ENCODE peak calls at places on chromosomes 4 and X, in eight cellular contexts. One of them, this sample, is unnamed.
A peak's percentile ranks its signal among the peaks of the same experiment; 100 is the strongest.

GRCh38 chr4:40417941-40418340 is 82.8 kb downstream of the CHRNA9 start:
- DNase-seq in NCI-H1092: no peak
- DNase-seq in germinal center: no peak
- DNase-seq in T-cell: no peak
- DNase-seq in left lobe of liver: no peak
- DNase-seq in caudate nucleus: no peak
- DNase-seq in HT1080: no peak
- DNase-seq in CD8-positive, alpha-beta T cell: no peak
- DNase-seq in this sample: no peak

GRCh38 chr4:73067971-73068394 is 1.5 kb downstream of the COX18 start:
- DNase-seq in NCI-H1092: no peak
- DNase-seq in germinal center: no peak
- DNase-seq in T-cell: no peak
- DNase-seq in left lobe of liver: no peak
- DNase-seq in caudate nucleus: no peak
- DNase-seq in HT1080: peak; percentile 10
- DNase-seq in CD8-positive, alpha-beta T cell: no peak
- DNase-seq in this sample: peak; percentile 4

GRCh38 chr4:145533011-145533410 is 51.4 kb downstream of the SMAD1 start:
- DNase-seq in NCI-H1092: no peak
- DNase-seq in germinal center: no peak
- DNase-seq in T-cell: no peak
- DNase-seq in left lobe of liver: no peak
- DNase-seq in caudate nucleus: no peak
- DNase-seq in HT1080: peak; percentile 23
- DNase-seq in CD8-positive, alpha-beta T cell: no peak
- DNase-seq in this sample: no peak

GRCh38 chrX:118726887-118727685 is at the start of gene IL13RA1:
- DNase-seq in NCI-H1092: peak; percentile 53
- DNase-seq in germinal center: no peak
- DNase-seq in T-cell: no peak
- DNase-seq in left lobe of liver: peak; percentile 90
- DNase-seq in caudate nucleus: no peak
- DNase-seq in HT1080: peak; percentile 89
- DNase-seq in CD8-positive, alpha-beta T cell: no peak
- DNase-seq in this sample: no peak

GRCh38 chr4:159191989-159192388 is 89.1 kb downstream of the RAPGEF2 start:
- DNase-seq in NCI-H1092: no peak
- DNase-seq in germinal center: no peak
- DNase-seq in T-cell: no peak
- DNase-seq in left lobe of liver: no peak
- DNase-seq in caudate nucleus: no peak
- DNase-seq in HT1080: peak; percentile 72
- DNase-seq in CD8-positive, alpha-beta T cell: no peak
- DNase-seq in this sample: no peak

GRCh38 chr4:159432436-159432835 is 329.6 kb downstream of the RAPGEF2 start:
- DNase-seq in NCI-H1092: no peak
- DNase-seq in germinal center: no peak
- DNase-seq in T-cell: no peak
- DNase-seq in left lobe of liver: no peak
- DNase-seq in caudate nucleus: no peak
- DNase-seq in HT1080: no peak
- DNase-seq in CD8-positive, alpha-beta T cell: no peak
- DNase-seq in this sample: no peak

GRCh38 chr4:41866799-41867677 is 68.2 kb upstream of the TMEM33 start:
- DNase-seq in NCI-H1092: no peak
- DNase-seq in germinal center: no peak
- DNase-seq in T-cell: no peak
- DNase-seq in left lobe of liver: no peak
- DNase-seq in caudate nucleus: no peak
- DNase-seq in HT1080: no peak
- DNase-seq in CD8-positive, alpha-beta T cell: no peak
- DNase-seq in this sample: no peak

GRCh38 chr4:126475730-126476129 is 1157.0 kb upstream of the INTU start:
- DNase-seq in NCI-H1092: no peak
- DNase-seq in germinal center: no peak
- DNase-seq in T-cell: no peak
- DNase-seq in left lobe of liver: no peak
- DNase-seq in caudate nucleus: no peak
- DNase-seq in HT1080: peak; percentile 4
- DNase-seq in CD8-positive, alpha-beta T cell: no peak
- DNase-seq in this sample: no peak

GRCh38 chrX:104351173-104351769 is 96.5 kb upstream of the ESX1 start:
- DNase-seq in NCI-H1092: no peak
- DNase-seq in germinal center: no peak
- DNase-seq in T-cell: no peak
- DNase-seq in left lobe of liver: no peak
- DNase-seq in caudate nucleus: peak; percentile 7
- DNase-seq in HT1080: peak; percentile 91
- DNase-seq in CD8-positive, alpha-beta T cell: no peak
- DNase-seq in this sample: no peak

GRCh38 chr4:158094413-158095110 is 78.3 kb downstream of the GASK1B start:
- DNase-seq in NCI-H1092: no peak
- DNase-seq in germinal center: no peak
- DNase-seq in T-cell: no peak
- DNase-seq in left lobe of liver: no peak
- DNase-seq in caudate nucleus: no peak
- DNase-seq in HT1080: peak; percentile 97
- DNase-seq in CD8-positive, alpha-beta T cell: no peak
- DNase-seq in this sample: no peak

GRCh38 chr4:82865592-82865991 is 25.4 kb downstream of the SEC31A start:
- DNase-seq in NCI-H1092: no peak
- DNase-seq in germinal center: no peak
- DNase-seq in T-cell: no peak
- DNase-seq in left lobe of liver: no peak
- DNase-seq in caudate nucleus: no peak
- DNase-seq in HT1080: peak; percentile 86
- DNase-seq in CD8-positive, alpha-beta T cell: no peak
- DNase-seq in this sample: no peak

GRCh38 chr4:15577508-15577907 is 77.6 kb downstream of the FBXL5 start:
- DNase-seq in NCI-H1092: no peak
- DNase-seq in germinal center: no peak
- DNase-seq in T-cell: no peak
- DNase-seq in left lobe of liver: no peak
- DNase-seq in caudate nucleus: no peak
- DNase-seq in HT1080: no peak
- DNase-seq in CD8-positive, alpha-beta T cell: no peak
- DNase-seq in this sample: no peak

GRCh38 chr4:72886602-72887001 is 182.9 kb downstream of the COX18 start:
- DNase-seq in NCI-H1092: no peak
- DNase-seq in germinal center: no peak
- DNase-seq in T-cell: no peak
- DNase-seq in left lobe of liver: no peak
- DNase-seq in caudate nucleus: no peak
- DNase-seq in HT1080: no peak
- DNase-seq in CD8-positive, alpha-beta T cell: no peak
- DNase-seq in this sample: no peak

GRCh38 chrX:108437789-108438623 is at the start of gene COL4A6:
- DNase-seq in NCI-H1092: no peak
- DNase-seq in germinal center: no peak
- DNase-seq in T-cell: no peak
- DNase-seq in left lobe of liver: no peak
- DNase-seq in caudate nucleus: no peak
- DNase-seq in HT1080: no peak
- DNase-seq in CD8-positive, alpha-beta T cell: no peak
- DNase-seq in this sample: no peak

GRCh38 chrX:154136627-154137161 is 7.3 kb upstream of the OPN1LW start:
- DNase-seq in NCI-H1092: peak; percentile 76
- DNase-seq in germinal center: peak; percentile 58
- DNase-seq in T-cell: peak; percentile 62
- DNase-seq in left lobe of liver: peak; percentile 62
- DNase-seq in caudate nucleus: no peak
- DNase-seq in HT1080: peak; percentile 24
- DNase-seq in CD8-positive, alpha-beta T cell: peak; percentile 44
- DNase-seq in this sample: peak; percentile 72

GRCh38 chr4:151990201-151990600 is 229.4 kb upstream of the GATB start:
- DNase-seq in NCI-H1092: no peak
- DNase-seq in germinal center: no peak
- DNase-seq in T-cell: no peak
- DNase-seq in left lobe of liver: no peak
- DNase-seq in caudate nucleus: no peak
- DNase-seq in HT1080: peak; percentile 91
- DNase-seq in CD8-positive, alpha-beta T cell: no peak
- DNase-seq in this sample: no peak

GRCh38 chr4:180134116-180134866 is 2108.9 kb upstream of the TENM3 start:
- DNase-seq in NCI-H1092: no peak
- DNase-seq in germinal center: no peak
- DNase-seq in T-cell: no peak
- DNase-seq in left lobe of liver: no peak
- DNase-seq in caudate nucleus: no peak
- DNase-seq in HT1080: no peak
- DNase-seq in CD8-positive, alpha-beta T cell: no peak
- DNase-seq in this sample: no peak

GRCh38 chr4:110869862-110870577 is 247.1 kb upstream of the PITX2 start:
- DNase-seq in NCI-H1092: no peak
- DNase-seq in germinal center: no peak
- DNase-seq in T-cell: no peak
- DNase-seq in left lobe of liver: no peak
- DNase-seq in caudate nucleus: no peak
- DNase-seq in HT1080: peak; percentile 50
- DNase-seq in CD8-positive, alpha-beta T cell: no peak
- DNase-seq in this sample: no peak

GRCh38 chrX:10039821-10040793 is 72.9 kb downstream of the CLDN34 start:
- DNase-seq in NCI-H1092: no peak
- DNase-seq in germinal center: no peak
- DNase-seq in T-cell: no peak
- DNase-seq in left lobe of liver: no peak
- DNase-seq in caudate nucleus: no peak
- DNase-seq in HT1080: peak; percentile 20
- DNase-seq in CD8-positive, alpha-beta T cell: no peak
- DNase-seq in this sample: no peak

GRCh38 chr4:111630705-111631104 is 514.5 kb upstream of the FAM241A start:
- DNase-seq in NCI-H1092: no peak
- DNase-seq in germinal center: no peak
- DNase-seq in T-cell: no peak
- DNase-seq in left lobe of liver: no peak
- DNase-seq in caudate nucleus: no peak
- DNase-seq in HT1080: peak; percentile 51
- DNase-seq in CD8-positive, alpha-beta T cell: no peak
- DNase-seq in this sample: no peak

GRCh38 chr4:823761-824460 is 2.0 kb downstream of the CPLX1 start:
- DNase-seq in NCI-H1092: no peak
- DNase-seq in germinal center: no peak
- DNase-seq in T-cell: no peak
- DNase-seq in left lobe of liver: no peak
- DNase-seq in caudate nucleus: no peak
- DNase-seq in HT1080: no peak
- DNase-seq in CD8-positive, alpha-beta T cell: no peak
- DNase-seq in this sample: no peak

GRCh38 chr4:92362002-92362401 is 58.2 kb downstream of the GRID2 start:
- DNase-seq in NCI-H1092: no peak
- DNase-seq in germinal center: no peak
- DNase-seq in T-cell: no peak
- DNase-seq in left lobe of liver: no peak
- DNase-seq in caudate nucleus: no peak
- DNase-seq in HT1080: no peak
- DNase-seq in CD8-positive, alpha-beta T cell: no peak
- DNase-seq in this sample: no peak

GRCh38 chr4:97152159-97152558 is 991.1 kb downstream of the STPG2 start:
- DNase-seq in NCI-H1092: no peak
- DNase-seq in germinal center: no peak
- DNase-seq in T-cell: no peak
- DNase-seq in left lobe of liver: no peak
- DNase-seq in caudate nucleus: no peak
- DNase-seq in HT1080: no peak
- DNase-seq in CD8-positive, alpha-beta T cell: no peak
- DNase-seq in this sample: no peak

GRCh38 chr4:54746228-54746627 is 88.5 kb downstream of the KIT start:
- DNase-seq in NCI-H1092: no peak
- DNase-seq in germinal center: no peak
- DNase-seq in T-cell: no peak
- DNase-seq in left lobe of liver: no peak
- DNase-seq in caudate nucleus: no peak
- DNase-seq in HT1080: peak; percentile 3
- DNase-seq in CD8-positive, alpha-beta T cell: no peak
- DNase-seq in this sample: no peak

GRCh38 chrX:11704725-11705495 is 39.2 kb upstream of the ARHGAP6 start:
- DNase-seq in NCI-H1092: no peak
- DNase-seq in germinal center: no peak
- DNase-seq in T-cell: no peak
- DNase-seq in left lobe of liver: no peak
- DNase-seq in caudate nucleus: no peak
- DNase-seq in HT1080: peak; percentile 49
- DNase-seq in CD8-positive, alpha-beta T cell: no peak
- DNase-seq in this sample: no peak

GRCh38 chr4:78179188-78179587 is 122.1 kb downstream of the FRAS1 start:
- DNase-seq in NCI-H1092: no peak
- DNase-seq in germinal center: no peak
- DNase-seq in T-cell: no peak
- DNase-seq in left lobe of liver: no peak
- DNase-seq in caudate nucleus: no peak
- DNase-seq in HT1080: no peak
- DNase-seq in CD8-positive, alpha-beta T cell: no peak
- DNase-seq in this sample: no peak

GRCh38 chr4:147829401-147830101 is 97.7 kb downstream of the ARHGAP10 start:
- DNase-seq in NCI-H1092: no peak
- DNase-seq in germinal center: no peak
- DNase-seq in T-cell: no peak
- DNase-seq in left lobe of liver: no peak
- DNase-seq in caudate nucleus: no peak
- DNase-seq in HT1080: no peak
- DNase-seq in CD8-positive, alpha-beta T cell: no peak
- DNase-seq in this sample: no peak

GRCh38 chr4:118842055-118842454 is 6.1 kb upstream of the SEC24D start:
- DNase-seq in NCI-H1092: no peak
- DNase-seq in germinal center: no peak
- DNase-seq in T-cell: no peak
- DNase-seq in left lobe of liver: no peak
- DNase-seq in caudate nucleus: no peak
- DNase-seq in HT1080: peak; percentile 92
- DNase-seq in CD8-positive, alpha-beta T cell: no peak
- DNase-seq in this sample: no peak

GRCh38 chr4:187307131-187307530 is 583.5 kb upstream of the FAT1 start:
- DNase-seq in NCI-H1092: no peak
- DNase-seq in germinal center: no peak
- DNase-seq in T-cell: no peak
- DNase-seq in left lobe of liver: no peak
- DNase-seq in caudate nucleus: no peak
- DNase-seq in HT1080: no peak
- DNase-seq in CD8-positive, alpha-beta T cell: no peak
- DNase-seq in this sample: no peak